ENCODE peak calls at places on chromosomes 4 and X, in ten cellular contexts. One of them, this sample, is unnamed.

GRCh38 chrX:39854772-39855747 is 242.7 kb downstream of the BCOR start:
- DNase-seq in brain microvascular endothelial cell: no peak
- DNase-seq in body of pancreas: no peak
- DNase-seq in pancreas: no peak
- DNase-seq in lower leg skin: no peak
- DNase-seq in HCT116: no peak
- DNase-seq in fibroblast of mammary gland: no peak
- DNase-seq in transverse colon: peak
- DNase-seq in psoas muscle: no peak
- DNase-seq in thyroid gland: no peak
- DNase-seq in this sample: no peak

GRCh38 chr4:2036327-2036726 is 22.8 kb upstream of the NAT8L start:
- DNase-seq in psoas muscle: no peak
- DNase-seq in thyroid gland: no peak
- DNase-seq in transverse colon: peak
- DNase-seq in brain microvascular endothelial cell: no peak
- DNase-seq in HCT116: no peak
- DNase-seq in body of pancreas: no peak
- DNase-seq in pancreas: no peak
- DNase-seq in lower leg skin: no peak
- DNase-seq in fibroblast of mammary gland: no peak
- DNase-seq in this sample: no peak

GRCh38 chr4:108042927-108043326 is 53.2 kb downstream of the HADH start:
- DNase-seq in HCT116: no peak
- DNase-seq in transverse colon: no peak
- DNase-seq in fibroblast of mammary gland: no peak
- DNase-seq in lower leg skin: no peak
- DNase-seq in psoas muscle: no peak
- DNase-seq in pancreas: no peak
- DNase-seq in body of pancreas: no peak
- DNase-seq in thyroid gland: no peak
- DNase-seq in brain microvascular endothelial cell: no peak
- DNase-seq in this sample: no peak

GRCh38 chr4:1746265-1746691 is 25.0 kb downstream of the TACC3 start:
- DNase-seq in thyroid gland: peak
- DNase-seq in transverse colon: peak
- DNase-seq in brain microvascular endothelial cell: peak
- DNase-seq in fibroblast of mammary gland: peak
- DNase-seq in body of pancreas: peak
- DNase-seq in HCT116: peak
- DNase-seq in pancreas: peak
- DNase-seq in lower leg skin: no peak
- DNase-seq in psoas muscle: peak
- DNase-seq in this sample: no peak

GRCh38 chr4:83618991-83619390 is 83.1 kb downstream of the GPAT3 start:
- DNase-seq in psoas muscle: no peak
- DNase-seq in fibroblast of mammary gland: peak
- DNase-seq in body of pancreas: no peak
- DNase-seq in pancreas: no peak
- DNase-seq in brain microvascular endothelial cell: no peak
- DNase-seq in lower leg skin: no peak
- DNase-seq in HCT116: no peak
- DNase-seq in thyroid gland: no peak
- DNase-seq in transverse colon: peak
- DNase-seq in this sample: no peak

GRCh38 chrX:9055354-9055753 is 21.4 kb upstream of the FAM9B start:
- DNase-seq in transverse colon: no peak
- DNase-seq in brain microvascular endothelial cell: no peak
- DNase-seq in psoas muscle: no peak
- DNase-seq in fibroblast of mammary gland: no peak
- DNase-seq in pancreas: no peak
- DNase-seq in lower leg skin: no peak
- DNase-seq in body of pancreas: no peak
- DNase-seq in HCT116: no peak
- DNase-seq in thyroid gland: no peak
- DNase-seq in this sample: no peak

GRCh38 chrX:154804564-154804956 is 725 bp downstream of the MPP1 start:
- DNase-seq in psoas muscle: no peak
- DNase-seq in thyroid gland: no peak
- DNase-seq in HCT116: no peak
- DNase-seq in body of pancreas: no peak
- DNase-seq in brain microvascular endothelial cell: no peak
- DNase-seq in lower leg skin: no peak
- DNase-seq in pancreas: no peak
- DNase-seq in fibroblast of mammary gland: no peak
- DNase-seq in transverse colon: no peak
- DNase-seq in this sample: no peak

GRCh38 chr4:104896623-104897296 is 249.9 kb upstream of the TET2 start:
- DNase-seq in pancreas: no peak
- DNase-seq in psoas muscle: no peak
- DNase-seq in body of pancreas: no peak
- DNase-seq in fibroblast of mammary gland: peak
- DNase-seq in lower leg skin: no peak
- DNase-seq in thyroid gland: no peak
- DNase-seq in HCT116: no peak
- DNase-seq in transverse colon: no peak
- DNase-seq in brain microvascular endothelial cell: no peak
- DNase-seq in this sample: peak

GRCh38 chr4:113921089-113921842 is 58.2 kb downstream of the ARSJ start:
- DNase-seq in thyroid gland: no peak
- DNase-seq in lower leg skin: no peak
- DNase-seq in body of pancreas: no peak
- DNase-seq in pancreas: no peak
- DNase-seq in HCT116: no peak
- DNase-seq in brain microvascular endothelial cell: no peak
- DNase-seq in psoas muscle: no peak
- DNase-seq in fibroblast of mammary gland: peak
- DNase-seq in transverse colon: no peak
- DNase-seq in this sample: no peak

GRCh38 chrX:140762061-140762460 is 52.5 kb downstream of the LINC00632 start:
- DNase-seq in psoas muscle: no peak
- DNase-seq in fibroblast of mammary gland: peak
- DNase-seq in brain microvascular endothelial cell: peak
- DNase-seq in thyroid gland: peak
- DNase-seq in transverse colon: peak
- DNase-seq in pancreas: no peak
- DNase-seq in body of pancreas: peak
- DNase-seq in lower leg skin: peak
- DNase-seq in HCT116: no peak
- DNase-seq in this sample: peak

GRCh38 chrX:31279359-31279758 is 207.5 kb upstream of the FTHL17 start:
- DNase-seq in body of pancreas: no peak
- DNase-seq in brain microvascular endothelial cell: peak
- DNase-seq in transverse colon: no peak
- DNase-seq in psoas muscle: no peak
- DNase-seq in fibroblast of mammary gland: peak
- DNase-seq in pancreas: no peak
- DNase-seq in HCT116: no peak
- DNase-seq in lower leg skin: no peak
- DNase-seq in thyroid gland: no peak
- DNase-seq in this sample: no peak

GRCh38 chrX:71989768-71990167 is 79.1 kb downstream of the NHSL2 start:
- DNase-seq in fibroblast of mammary gland: peak
- DNase-seq in lower leg skin: no peak
- DNase-seq in HCT116: no peak
- DNase-seq in body of pancreas: peak
- DNase-seq in pancreas: no peak
- DNase-seq in thyroid gland: peak
- DNase-seq in brain microvascular endothelial cell: peak
- DNase-seq in transverse colon: no peak
- DNase-seq in psoas muscle: peak
- DNase-seq in this sample: no peak

GRCh38 chrX:275476-275966 is 5.7 kb upstream of the PLCXD1 start:
- DNase-seq in pancreas: peak
- DNase-seq in lower leg skin: no peak
- DNase-seq in body of pancreas: peak
- DNase-seq in brain microvascular endothelial cell: no peak
- DNase-seq in thyroid gland: no peak
- DNase-seq in fibroblast of mammary gland: no peak
- DNase-seq in HCT116: no peak
- DNase-seq in transverse colon: no peak
- DNase-seq in psoas muscle: no peak
- DNase-seq in this sample: no peak

GRCh38 chr4:23789765-23790164 is 100.1 kb downstream of the PPARGC1A start:
- DNase-seq in psoas muscle: no peak
- DNase-seq in brain microvascular endothelial cell: peak
- DNase-seq in pancreas: no peak
- DNase-seq in lower leg skin: no peak
- DNase-seq in transverse colon: no peak
- DNase-seq in body of pancreas: peak
- DNase-seq in thyroid gland: peak
- DNase-seq in HCT116: no peak
- DNase-seq in fibroblast of mammary gland: peak
- DNase-seq in this sample: peak

GRCh38 chrX:70444326-70445196 is at the start of gene DLG3:
- DNase-seq in HCT116: no peak
- DNase-seq in psoas muscle: no peak
- DNase-seq in body of pancreas: peak
- DNase-seq in pancreas: no peak
- DNase-seq in fibroblast of mammary gland: peak
- DNase-seq in lower leg skin: no peak
- DNase-seq in brain microvascular endothelial cell: no peak
- DNase-seq in transverse colon: no peak
- DNase-seq in thyroid gland: no peak
- DNase-seq in this sample: no peak

GRCh38 chr4:183100827-183101226 is 1.8 kb downstream of the WWC2 start:
- DNase-seq in fibroblast of mammary gland: no peak
- DNase-seq in brain microvascular endothelial cell: no peak
- DNase-seq in thyroid gland: no peak
- DNase-seq in lower leg skin: no peak
- DNase-seq in body of pancreas: peak
- DNase-seq in HCT116: no peak
- DNase-seq in psoas muscle: no peak
- DNase-seq in pancreas: no peak
- DNase-seq in transverse colon: no peak
- DNase-seq in this sample: no peak

GRCh38 chr4:182881928-182882327 is 35.3 kb downstream of the DCTD start:
- DNase-seq in transverse colon: no peak
- DNase-seq in body of pancreas: peak
- DNase-seq in fibroblast of mammary gland: no peak
- DNase-seq in pancreas: no peak
- DNase-seq in lower leg skin: no peak
- DNase-seq in HCT116: no peak
- DNase-seq in brain microvascular endothelial cell: no peak
- DNase-seq in thyroid gland: peak
- DNase-seq in psoas muscle: no peak
- DNase-seq in this sample: no peak

GRCh38 chr4:5165419-5166369 is 114.4 kb downstream of the STK32B start:
- DNase-seq in body of pancreas: no peak
- DNase-seq in transverse colon: no peak
- DNase-seq in psoas muscle: no peak
- DNase-seq in thyroid gland: no peak
- DNase-seq in fibroblast of mammary gland: no peak
- DNase-seq in brain microvascular endothelial cell: peak
- DNase-seq in lower leg skin: no peak
- DNase-seq in HCT116: no peak
- DNase-seq in pancreas: no peak
- DNase-seq in this sample: peak

GRCh38 chr4:36399762-36400353 is 118.4 kb downstream of the DTHD1 start:
- DNase-seq in pancreas: no peak
- DNase-seq in psoas muscle: no peak
- DNase-seq in brain microvascular endothelial cell: no peak
- DNase-seq in HCT116: no peak
- DNase-seq in lower leg skin: no peak
- DNase-seq in fibroblast of mammary gland: peak
- DNase-seq in thyroid gland: peak
- DNase-seq in body of pancreas: peak
- DNase-seq in transverse colon: peak
- DNase-seq in this sample: no peak

GRCh38 chr4:119297795-119298194 is 24.1 kb downstream of the FABP2 start:
- DNase-seq in lower leg skin: no peak
- DNase-seq in body of pancreas: no peak
- DNase-seq in thyroid gland: no peak
- DNase-seq in HCT116: no peak
- DNase-seq in psoas muscle: no peak
- DNase-seq in transverse colon: no peak
- DNase-seq in brain microvascular endothelial cell: no peak
- DNase-seq in fibroblast of mammary gland: no peak
- DNase-seq in pancreas: no peak
- DNase-seq in this sample: no peak
- H3K4me3 ChIP-seq in lower leg skin: no peak
- H3K4me3 ChIP-seq in body of pancreas: no peak
- H3K4me3 ChIP-seq in thyroid gland: no peak
- H3K4me3 ChIP-seq in HCT116: no peak
- H3K4me3 ChIP-seq in psoas muscle: peak
- H3K4me3 ChIP-seq in transverse colon: no peak
- H3K4me3 ChIP-seq in brain microvascular endothelial cell: no peak
- H3K4me3 ChIP-seq in fibroblast of mammary gland: peak
- H3K4me3 ChIP-seq in pancreas: no peak
- H3K4me3 ChIP-seq in this sample: no peak

GRCh38 chr4:8192748-8193738 is 6.0 kb upstream of the SH3TC1 start:
- DNase-seq in HCT116: peak
- DNase-seq in brain microvascular endothelial cell: peak
- DNase-seq in fibroblast of mammary gland: peak
- DNase-seq in transverse colon: peak
- DNase-seq in psoas muscle: peak
- DNase-seq in pancreas: no peak
- DNase-seq in body of pancreas: peak
- DNase-seq in thyroid gland: peak
- DNase-seq in lower leg skin: peak
- DNase-seq in this sample: no peak
- TF ChIP-seq CTCF in HCT116: no peak
- TF ChIP-seq CTCF in brain microvascular endothelial cell: peak
- TF ChIP-seq CTCF in fibroblast of mammary gland: peak
- TF ChIP-seq CTCF in transverse colon: peak
- TF ChIP-seq CTCF in psoas muscle: peak
- TF ChIP-seq CTCF in pancreas: no peak
- TF ChIP-seq CTCF in body of pancreas: peak
- TF ChIP-seq CTCF in thyroid gland: peak
- TF ChIP-seq CTCF in lower leg skin: no peak
- TF ChIP-seq CTCF in this sample: peak

DNA sequence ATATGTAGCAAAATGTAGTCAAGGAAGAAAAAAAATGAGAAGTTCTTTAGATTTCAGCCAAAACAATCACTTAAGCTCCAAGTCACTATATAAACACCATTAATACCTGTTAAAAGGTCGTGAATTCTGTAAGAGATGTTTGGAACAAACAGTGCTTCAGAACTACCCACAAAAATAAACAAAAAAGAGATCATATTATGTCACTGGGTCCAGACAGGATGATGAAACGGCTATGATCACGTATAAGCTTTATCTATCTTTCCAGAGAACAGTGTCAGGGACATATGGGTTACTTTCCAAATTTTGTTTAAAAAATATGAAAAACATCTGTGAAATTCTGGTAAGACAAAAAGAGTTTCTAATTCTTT is 90.1 kb downstream of the SORBS2 start:
- DNase-seq in HCT116: no peak
- DNase-seq in thyroid gland: no peak
- DNase-seq in psoas muscle: no peak
- DNase-seq in pancreas: no peak
- DNase-seq in body of pancreas: no peak
- DNase-seq in transverse colon: no peak
- DNase-seq in lower leg skin: no peak
- DNase-seq in brain microvascular endothelial cell: peak
- DNase-seq in fibroblast of mammary gland: peak
- DNase-seq in this sample: no peak
- H3K4me3 ChIP-seq in HCT116: no peak
- H3K4me3 ChIP-seq in thyroid gland: no peak
- H3K4me3 ChIP-seq in psoas muscle: no peak
- H3K4me3 ChIP-seq in pancreas: no peak
- H3K4me3 ChIP-seq in body of pancreas: no peak
- H3K4me3 ChIP-seq in transverse colon: no peak
- H3K4me3 ChIP-seq in lower leg skin: no peak
- H3K4me3 ChIP-seq in brain microvascular endothelial cell: no peak
- H3K4me3 ChIP-seq in fibroblast of mammary gland: no peak
- H3K4me3 ChIP-seq in this sample: no peak

GRCh38 chrX:78886550-78886949 is 58.6 kb upstream of the P2RY10 start:
- DNase-seq in body of pancreas: no peak
- DNase-seq in fibroblast of mammary gland: peak
- DNase-seq in thyroid gland: no peak
- DNase-seq in transverse colon: no peak
- DNase-seq in lower leg skin: no peak
- DNase-seq in psoas muscle: no peak
- DNase-seq in HCT116: no peak
- DNase-seq in pancreas: no peak
- DNase-seq in brain microvascular endothelial cell: no peak
- DNase-seq in this sample: no peak
- TF ChIP-seq CTCF in body of pancreas: no peak
- TF ChIP-seq CTCF in fibroblast of mammary gland: peak
- TF ChIP-seq CTCF in thyroid gland: no peak
- TF ChIP-seq CTCF in transverse colon: peak
- TF ChIP-seq CTCF in lower leg skin: no peak
- TF ChIP-seq CTCF in psoas muscle: peak
- TF ChIP-seq CTCF in HCT116: no peak
- TF ChIP-seq CTCF in pancreas: no peak
- TF ChIP-seq CTCF in brain microvascular endothelial cell: peak
- TF ChIP-seq CTCF in this sample: peak